ENCODE peak calls at places on chromosomes 12 and 14, in nine cellular contexts. V is HepG2, H is A549, W is transverse colon, G is upper lobe of left lung, Z is stomach, P is K562, Q is SK-N-SH, N is tibial nerve. M is an unnamed sample. For H3K4me1, the result is how much of the 10 kb centered on the place peaks cover.

GRCh38 chr14:89184952-89185351 is 232.1 kb downstream of the FOXN3 start:
- DNase-seq in N (no peak), V (no peak), Z (no peak), W (no peak), Q (no peak), H (no peak), P (no peak), G (no peak), M (no peak)

GRCh38 chr14:88168025-88168424 is 155.0 kb downstream of the KCNK10 start:
- DNase-seq in Z (no peak), G (no peak), P (no peak), H (no peak), Q (no peak), W (no peak), N (no peak), V (no peak), M (no peak)

GRCh38 chr14:28651148-28651547 is 115.4 kb upstream of the FOXG1 start:
- DNase-seq in Q (no peak), W (no peak), H (no peak), V (no peak), G (no peak), N (no peak), Z (no peak), P (no peak), M (no peak)

GRCh38 chr14:75088566-75089373 is 19.3 kb downstream of the ZC2HC1C start:
- DNase-seq in H (peak), W (peak), Q (peak), P (peak), V (peak), N (no peak), Z (peak), G (no peak), M (no peak)

GRCh38 chr12:124434364-124434763 is 133.0 kb downstream of the NCOR2 start:
- DNase-seq in P (no peak), V (no peak), Q (no peak), Z (no peak), H (no peak), G (no peak), N (no peak), W (no peak), M (no peak)

GRCh38 chr14:100767003-100767787 is 40.5 kb downstream of the DLK1 start:
- DNase-seq in G (no peak), V (no peak), Z (no peak), P (no peak), H (no peak), W (no peak), Q (no peak), N (no peak), M (no peak)

GRCh38 chr14:73465833-73466532 is 7.6 kb upstream of the NUMB start:
- DNase-seq in P (no peak), V (peak), Q (no peak), G (no peak), Z (no peak), N (no peak), W (no peak), H (no peak), M (no peak)

GRCh38 chr14:77027538-77028383 is 747 bp downstream of the IRF2BPL start:
- DNase-seq in P (peak), H (peak), N (no peak), Q (peak), Z (peak), V (no peak), W (peak), G (peak), M (peak)

GRCh38 chr14:74085047-74085637 is 386 bp downstream of the LIN52 start:
- DNase-seq in Q (peak), G (no peak), V (peak), N (no peak), P (peak), W (no peak), H (peak), Z (no peak), M (no peak)

GRCh38 chr12:120758798-120759590 is 33.4 kb downstream of the ACADS start:
- DNase-seq in H (no peak), P (no peak), W (no peak), Z (no peak), N (no peak), V (no peak), Q (no peak), G (no peak), M (no peak)

GRCh38 chr12:20757-21156 is 45.8 kb upstream of the IQSEC3 start:
- DNase-seq in Q (no peak), Z (no peak), W (no peak), H (no peak), V (peak), P (peak), N (no peak), G (no peak), M (no peak)

GRCh38 chr12:62438098-62438692 is 28.4 kb upstream of the MON2 start:
- DNase-seq in V (peak), Q (peak), G (no peak), Z (peak), W (peak), P (peak), H (peak), N (no peak), M (no peak)

GRCh38 chr14:72739446-72740405 is 154.2 kb downstream of the DPF3 start:
- DNase-seq in H (no peak), V (no peak), Z (peak), N (no peak), W (no peak), Q (no peak), G (no peak), P (no peak), M (no peak)

GRCh38 chr14:103568952-103569351 is 6.2 kb downstream of the COA8 start:
- DNase-seq in Z (no peak), Q (no peak), N (no peak), V (no peak), W (no peak), H (no peak), G (no peak), P (no peak), M (no peak)

GRCh38 chr14:89667983-89668382 is 250.9 kb upstream of the FOXN3 start:
- DNase-seq in W (no peak), G (no peak), P (no peak), Z (no peak), V (no peak), H (no peak), Q (no peak), N (no peak), M (no peak)

GRCh38 chr12:3207174-3207573 is 130.0 kb downstream of the TSPAN9 start:
- DNase-seq in V (no peak), P (no peak), N (no peak), H (no peak), G (no peak), W (no peak), Q (no peak), Z (no peak), M (no peak)
- H3K4me1 ChIP-seq in V (under half), P (under half), N (under half), H (under half), G (under half), W (under half), Q (under half), Z (under half), M (under half)

GRCh38 chr12:75865315-75865714 is 166.3 kb downstream of the PHLDA1 start:
- DNase-seq in W (no peak), G (no peak), N (no peak), H (no peak), P (no peak), Q (no peak), V (no peak), Z (no peak), M (no peak)
- TF ChIP-seq EP300 in W (no peak), G (no peak), N (no peak), H (no peak), P (no peak), Q (no peak), V (no peak), Z (no peak), M (no peak)

DNA sequence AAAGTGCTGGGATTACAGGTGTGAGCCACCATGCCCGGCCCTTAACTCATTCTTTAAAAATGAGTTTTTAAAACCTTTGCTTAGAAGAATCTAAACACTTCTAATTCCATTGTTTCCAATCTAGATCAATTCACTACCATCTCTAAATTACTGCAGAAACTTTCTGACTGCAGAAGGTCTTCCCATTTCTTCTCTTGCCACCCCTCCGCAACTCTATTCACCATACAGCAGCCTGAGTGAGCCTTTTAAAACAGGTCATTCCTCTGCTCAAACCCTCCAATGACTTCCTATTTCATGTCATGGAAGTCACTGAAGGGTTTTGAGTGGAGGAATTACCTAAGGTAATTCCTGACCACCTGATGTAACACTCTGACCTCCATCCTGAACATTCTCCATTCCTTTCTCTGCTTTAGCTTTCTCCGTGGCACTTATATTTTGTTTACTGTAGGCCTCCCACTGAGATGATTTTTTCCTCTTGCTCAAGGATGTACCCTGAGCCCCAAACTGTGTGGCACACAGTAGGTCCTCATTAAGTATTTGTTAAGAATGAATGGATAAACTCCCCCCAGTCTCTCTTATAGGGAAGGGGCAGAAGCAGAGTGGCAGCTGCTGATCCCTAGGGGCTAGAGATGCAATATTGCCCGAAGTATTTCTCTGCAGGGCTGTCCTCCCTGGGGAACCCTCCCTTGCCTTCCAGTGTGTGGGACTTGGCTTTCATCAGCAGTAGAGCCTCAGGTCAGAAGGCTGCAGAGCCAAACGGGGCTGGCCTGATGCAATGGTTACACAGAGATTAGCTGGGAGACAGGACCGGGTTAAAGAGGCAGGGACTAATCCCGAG is 1.2 kb downstream of the DDIT3 start:
- DNase-seq in Z (peak), G (no peak), V (peak), W (peak), P (no peak), H (peak), N (no peak), Q (no peak), M (peak)
- H3K4me1 ChIP-seq in Z (half or more), G (under half), V (under half), W (under half), P (under half), H (under half), N (under half), Q (under half), M (under half)

DNA sequence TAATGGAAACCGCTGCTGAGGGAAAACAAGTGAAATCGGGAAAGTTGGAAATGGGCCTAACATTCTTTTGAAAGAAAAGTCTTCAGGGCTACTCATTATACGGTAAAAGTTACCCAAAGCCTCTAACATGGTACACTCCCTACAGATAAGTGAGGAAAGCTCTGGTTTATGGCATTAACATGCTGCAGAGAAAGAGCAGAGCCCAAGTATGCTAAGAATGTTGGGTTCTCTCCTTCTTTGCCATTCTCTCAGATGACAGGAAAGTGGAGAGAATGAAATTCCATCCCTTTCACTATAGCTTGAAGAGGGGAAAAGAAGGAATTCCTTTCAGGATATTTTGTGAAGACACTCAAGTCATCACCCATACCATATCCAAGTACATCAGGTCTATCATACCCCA is 348.0 kb downstream of the SEC23A start:
- DNase-seq in G (no peak), P (no peak), W (no peak), V (no peak), Q (no peak), N (no peak), H (no peak), Z (no peak), M (no peak)
- TF ChIP-seq EP300 in G (no peak), P (no peak), W (no peak), V (no peak), Q (no peak), N (no peak), H (no peak), Z (no peak), M (no peak)

DNA sequence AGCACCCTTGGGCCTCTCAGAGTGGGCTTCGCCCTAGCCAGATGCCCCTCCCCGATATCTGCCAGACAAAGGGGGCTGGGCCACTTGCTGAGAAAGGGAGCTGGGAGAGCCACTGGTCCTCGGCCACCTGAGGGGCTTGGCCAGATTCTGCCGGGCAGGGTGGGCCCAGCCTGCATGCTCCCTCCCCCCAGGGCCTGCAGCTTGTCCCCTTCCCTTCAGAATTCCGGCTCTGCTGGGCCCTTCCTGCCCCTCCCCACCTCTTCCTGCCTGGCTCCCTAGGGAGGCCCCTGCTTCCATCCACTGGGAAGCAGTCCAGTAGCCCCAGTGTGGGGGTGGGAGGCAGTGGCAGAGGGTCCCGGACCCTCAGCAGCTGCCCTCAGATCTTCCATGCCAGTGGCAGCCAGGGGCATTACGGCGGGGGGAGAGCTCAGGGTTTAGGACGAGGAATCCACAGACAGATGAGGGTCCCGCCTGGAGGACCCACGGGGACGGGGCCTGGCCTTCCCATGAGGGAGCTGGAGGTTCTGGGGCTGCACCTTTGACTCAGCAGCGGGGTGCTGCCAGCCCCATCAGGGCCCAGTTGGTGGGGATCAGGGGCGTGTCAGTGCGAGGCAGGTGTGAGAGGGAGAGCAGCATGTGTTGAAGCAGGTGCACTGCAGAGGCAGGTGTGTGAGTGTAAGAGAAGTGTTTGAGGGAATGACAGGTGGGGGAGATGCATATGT is 2.5 kb downstream of the CRIP2 start:
- DNase-seq in H (no peak), Q (peak), P (no peak), Z (no peak), W (no peak), V (no peak), G (no peak), N (no peak), M (no peak)
- H3K4me1 ChIP-seq in H (half or more), Q (half or more), P (under half), Z (half or more), W (under half), V (under half), G (under half), N (under half), M (under half)